ENCODE peak calls at places on chromosome 3, in four cellular contexts. A is sigmoid colon, C is HEK293T, R is GM19239. Y is an unnamed sample.
A peak's percentile ranks its signal among the peaks of the same experiment; 100 is the strongest.

GRCh38 chr3:73432021-73432722 is 192.6 kb downstream of the PDZRN3 start:
- DNase-seq in C (peak; percentile 62), A (peak; percentile 69), R (no peak), Y (no peak)

GRCh38 chr3:82342521-82342920 is 581.1 kb upstream of the GBE1 start:
- DNase-seq in R (no peak), C (no peak), A (no peak), Y (no peak)

GRCh38 chr3:292038-292437 is 95.5 kb downstream of the CHL1 start:
- DNase-seq in C (no peak), A (no peak), R (no peak), Y (no peak)

GRCh38 chr3:172080503-172080902 is 41.1 kb downstream of the FNDC3B start:
- DNase-seq in C (no peak), R (no peak), A (no peak), Y (no peak)

GRCh38 chr3:25542571-25543039 is 114.5 kb downstream of the RARB start:
- DNase-seq in A (no peak), C (no peak), R (no peak), Y (no peak)

GRCh38 chr3:124621498-124621897 is 108.8 kb upstream of the UMPS start:
- DNase-seq in A (no peak), R (no peak), C (no peak), Y (no peak)

GRCh38 chr3:171459130-171459941 is 869 bp downstream of the TNIK start:
- DNase-seq in C (peak; percentile 31), A (peak; percentile 71), R (no peak), Y (no peak)

GRCh38 chr3:184466413-184466960 is 86.6 kb downstream of the CHRD start:
- DNase-seq in R (no peak), C (no peak), A (no peak), Y (peak; percentile 83)

GRCh38 chr3:4358273-4358672 is 55.1 kb downstream of the SETMAR start:
- DNase-seq in C (no peak), A (no peak), R (no peak), Y (no peak)

GRCh38 chr3:42032693-42033349 is 58.3 kb upstream of the TRAK1 start:
- DNase-seq in C (no peak), R (no peak), A (peak; percentile 93), Y (no peak)

Y was measured in cardiac septum.